ENCODE peak calls at places on chromosomes 6 and 20, in eight cellular contexts. J is upper lobe of right lung, D is uterus, R is type B pancreatic cell, K is AG10803, T is endothelial cell, L is IMR-90, H is ovary. Z is an unnamed sample.

GRCh38 chr20:11320033-11320432 is 597.7 kb upstream of the BTBD3 start:
- DNase-seq in J (no peak), D (no peak), R (no peak), K (no peak), T (no peak), L (no peak), H (no peak), Z (no peak)

GRCh38 chr6:125421853-125422252 is 120.1 kb upstream of the HDDC2 start:
- DNase-seq in J (no peak), D (no peak), R (no peak), K (no peak), T (peak), L (no peak), H (no peak), Z (no peak)

GRCh38 chr20:62832212-62832922 is 15.5 kb downstream of the COL9A3 start:
- DNase-seq in J (no peak), D (no peak), R (no peak), K (no peak), T (no peak), L (no peak), H (peak), Z (no peak)

GRCh38 chr6:108635505-108636226 is 74.9 kb downstream of the FOXO3 start:
- DNase-seq in J (peak), D (no peak), R (no peak), K (no peak), T (no peak), L (no peak), H (no peak), Z (no peak)

GRCh38 chr6:45548657-45549515 is 171.2 kb upstream of the SUPT3H start:
- DNase-seq in J (no peak), D (no peak), R (no peak), K (no peak), T (no peak), L (peak), H (no peak), Z (no peak)

GRCh38 chr6:85670573-85670972 is 27.9 kb upstream of the SYNCRIP start:
- DNase-seq in J (no peak), D (no peak), R (no peak), K (peak), T (no peak), L (peak), H (no peak), Z (no peak)

GRCh38 chr6:18405477-18406293 is 18.5 kb downstream of the RNF144B start:
- DNase-seq in J (no peak), D (no peak), R (no peak), K (peak), T (no peak), L (peak), H (no peak), Z (no peak)

GRCh38 chr20:5128886-5129285 is 2.1 kb downstream of the CDS2 start:
- DNase-seq in J (no peak), D (no peak), R (no peak), K (no peak), T (no peak), L (no peak), H (no peak), Z (no peak)

GRCh38 chr20:1328680-1329330 is at the start of gene SDCBP2:
- DNase-seq in J (peak), D (no peak), R (peak), K (no peak), T (no peak), L (no peak), H (no peak), Z (peak)

GRCh38 chr6:95309545-95309944 is 267.8 kb upstream of the MANEA start:
- DNase-seq in J (no peak), D (no peak), R (no peak), K (no peak), T (no peak), L (no peak), H (no peak), Z (no peak)

GRCh38 chr6:142297996-142298753 is 3.6 kb upstream of the ADGRG6 start:
- DNase-seq in J (no peak), D (no peak), R (no peak), K (peak), T (no peak), L (peak), H (no peak), Z (no peak)

GRCh38 chr20:17806739-17807441 is 107.1 kb downstream of the BANF2 start:
- DNase-seq in J (no peak), D (peak), R (no peak), K (peak), T (no peak), L (peak), H (peak), Z (no peak)

GRCh38 chr20:32999603-33000250 is 4.5 kb downstream of the SUN5 start:
- DNase-seq in J (no peak), D (no peak), R (no peak), K (no peak), T (no peak), L (no peak), H (no peak), Z (no peak)

GRCh38 chr6:90459225-90459758 is 127.6 kb downstream of the MAP3K7 start:
- DNase-seq in J (no peak), D (no peak), R (no peak), K (no peak), T (no peak), L (no peak), H (no peak), Z (no peak)

GRCh38 chr6:27479319-27480182 is 6.6 kb upstream of the ZNF184 start:
- DNase-seq in J (peak), D (peak), R (peak), K (peak), T (peak), L (peak), H (peak), Z (peak)

GRCh38 chr6:159655409-159655988 is 37.5 kb downstream of the SOD2 start:
- DNase-seq in J (no peak), D (no peak), R (no peak), K (no peak), T (no peak), L (no peak), H (no peak), Z (no peak)

GRCh38 chr6:12548526-12548925 is 168.0 kb upstream of the PHACTR1 start:
- DNase-seq in J (no peak), D (no peak), R (no peak), K (peak), T (no peak), L (peak), H (no peak), Z (no peak)

GRCh38 chr6:15783484-15783883 is 120.7 kb upstream of the DTNBP1 start:
- DNase-seq in J (no peak), D (no peak), R (no peak), K (no peak), T (no peak), L (no peak), H (no peak), Z (no peak)

GRCh38 chr6:79100304-79100703 is 22.2 kb upstream of the PHIP start:
- DNase-seq in J (no peak), D (no peak), R (no peak), K (no peak), T (no peak), L (no peak), H (no peak), Z (no peak)

GRCh38 chr20:53423587-53424146 is 170.0 kb downstream of the ZNF217 start:
- DNase-seq in J (no peak), D (no peak), R (no peak), K (no peak), T (no peak), L (no peak), H (no peak), Z (no peak)

GRCh38 chr6:36368921-36369880 is 18.3 kb downstream of the ETV7 start:
- DNase-seq in J (no peak), D (no peak), R (no peak), K (peak), T (no peak), L (peak), H (no peak), Z (no peak)

GRCh38 chr6:90008908-90009501 is 114.7 kb downstream of the GJA10 start:
- DNase-seq in J (no peak), D (no peak), R (no peak), K (peak), T (no peak), L (peak), H (no peak), Z (no peak)

GRCh38 chr6:159067334-159067733 is 22.5 kb upstream of the TAGAP start:
- DNase-seq in J (no peak), D (no peak), R (no peak), K (no peak), T (no peak), L (no peak), H (no peak), Z (no peak)

GRCh38 chr6:35468980-35469710 is 944 bp downstream of the RPL10A start:
- DNase-seq in J (peak), D (no peak), R (no peak), K (no peak), T (no peak), L (no peak), H (no peak), Z (no peak)

GRCh38 chr20:51220293-51220706 is 197.4 kb upstream of the KCNG1 start:
- DNase-seq in J (peak), D (peak), R (no peak), K (no peak), T (peak), L (no peak), H (no peak), Z (no peak)

GRCh38 chr6:97215157-97215769 is 67.8 kb downstream of the MMS22L start:
- DNase-seq in J (no peak), D (no peak), R (no peak), K (peak), T (peak), L (peak), H (no peak), Z (no peak)

DNA sequence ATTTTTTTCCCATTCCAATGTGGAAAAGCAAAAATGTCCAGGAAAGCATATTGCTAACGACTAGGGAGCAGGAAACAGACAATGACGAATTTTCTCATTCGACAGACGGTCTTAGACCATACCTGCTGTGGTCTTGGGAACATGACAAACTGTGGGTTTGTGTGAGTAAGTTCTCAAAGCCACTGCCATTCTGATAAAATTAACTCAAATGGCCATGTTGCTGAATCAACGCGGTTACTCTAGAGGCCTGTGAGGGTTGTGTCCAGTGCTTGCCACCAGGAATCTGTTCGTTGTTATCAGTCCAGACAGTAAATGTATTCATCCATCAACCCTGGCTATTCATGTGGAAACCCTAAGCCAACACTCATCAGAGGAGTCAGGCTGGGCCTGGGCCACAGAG is 124.3 kb downstream of the MYLK4 start:
- DNase-seq in J (no peak), D (no peak), R (no peak), K (no peak), T (no peak), L (peak), H (no peak), Z (no peak)
- TF ChIP-seq CTCF in J (no peak), D (no peak), R (no peak), K (no peak), T (no peak), L (no peak), H (no peak), Z (no peak)

GRCh38 chr20:37756234-37756633 is 62.4 kb downstream of the CTNNBL1 start:
- DNase-seq in J (no peak), D (no peak), R (no peak), K (no peak), T (no peak), L (no peak), H (no peak), Z (no peak)

GRCh38 chr20:37759761-37760209 is 66.0 kb downstream of the CTNNBL1 start:
- DNase-seq in J (no peak), D (no peak), R (no peak), K (no peak), T (no peak), L (no peak), H (no peak), Z (no peak)

GRCh38 chr20:37755665-37756064 is 61.8 kb downstream of the CTNNBL1 start:
- DNase-seq in J (no peak), D (no peak), R (no peak), K (peak), T (no peak), L (no peak), H (no peak), Z (no peak)

GRCh38 chr20:37758332-37758731 is 64.5 kb downstream of the CTNNBL1 start:
- DNase-seq in J (no peak), D (no peak), R (no peak), K (no peak), T (peak), L (no peak), H (no peak), Z (no peak)

GRCh38 chr20:37757550-37757949 is 63.7 kb downstream of the CTNNBL1 start:
- DNase-seq in J (no peak), D (no peak), R (no peak), K (no peak), T (no peak), L (no peak), H (no peak), Z (no peak)
- TF ChIP-seq CTCF in J (no peak), D (no peak), R (peak), K (no peak), T (no peak), L (no peak), H (no peak), Z (no peak)

GRCh38 chr6:165931675-165932074 is 236.0 kb downstream of the TBXT start:
- DNase-seq in J (no peak), D (no peak), R (no peak), K (no peak), T (no peak), L (no peak), H (no peak), Z (no peak)
- TF ChIP-seq CTCF in J (no peak), D (no peak), R (no peak), K (no peak), T (no peak), L (no peak), H (no peak), Z (no peak)

DNA sequence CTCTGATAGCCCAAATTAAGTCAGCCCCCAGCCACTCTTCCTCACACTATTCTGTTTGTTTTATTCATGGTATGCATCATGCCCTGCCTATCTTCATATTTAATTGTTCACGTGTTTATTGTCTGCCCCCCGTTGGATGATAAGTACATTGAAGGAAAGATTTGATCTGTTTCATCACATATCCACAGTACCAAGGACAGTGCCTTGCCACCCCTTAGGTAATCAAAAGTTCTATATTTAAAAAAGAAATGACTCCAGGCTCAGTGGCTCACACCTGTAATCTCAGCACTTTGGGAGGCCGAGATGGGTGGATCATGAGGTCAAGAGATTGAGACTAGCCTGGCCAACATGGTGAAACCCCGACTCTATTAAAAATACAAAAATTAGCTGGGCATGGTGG is 10.2 kb upstream of the RIN2 start:
- DNase-seq in J (no peak), D (no peak), R (no peak), K (no peak), T (no peak), L (no peak), H (no peak), Z (no peak)
- TF ChIP-seq CTCF in J (no peak), D (no peak), R (no peak), K (no peak), T (no peak), L (no peak), H (no peak), Z (no peak)

DNA sequence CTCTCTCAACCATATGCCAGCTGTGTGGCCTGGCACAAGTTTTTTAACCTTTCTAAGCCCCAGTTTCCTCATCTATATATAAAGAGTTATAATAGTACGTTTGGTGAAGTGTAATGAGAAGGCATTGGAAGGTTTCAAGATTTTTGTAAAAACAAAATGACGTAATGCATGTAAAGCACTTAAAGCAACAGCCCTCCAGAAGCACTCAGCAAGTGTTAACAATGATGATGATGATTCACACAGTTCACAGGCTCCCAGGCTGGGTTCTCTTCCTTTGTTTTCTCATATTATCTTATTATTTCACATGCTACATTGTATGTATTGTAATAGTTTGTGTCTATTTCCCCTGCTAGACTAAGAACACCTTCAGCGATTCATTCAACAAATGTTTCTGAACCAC is 6.2 kb downstream of the CEP250 start:
- DNase-seq in J (no peak), D (no peak), R (no peak), K (no peak), T (no peak), L (peak), H (no peak), Z (no peak)
- TF ChIP-seq CTCF in J (no peak), D (no peak), R (no peak), K (no peak), T (no peak), L (no peak), H (no peak), Z (no peak)

DNA sequence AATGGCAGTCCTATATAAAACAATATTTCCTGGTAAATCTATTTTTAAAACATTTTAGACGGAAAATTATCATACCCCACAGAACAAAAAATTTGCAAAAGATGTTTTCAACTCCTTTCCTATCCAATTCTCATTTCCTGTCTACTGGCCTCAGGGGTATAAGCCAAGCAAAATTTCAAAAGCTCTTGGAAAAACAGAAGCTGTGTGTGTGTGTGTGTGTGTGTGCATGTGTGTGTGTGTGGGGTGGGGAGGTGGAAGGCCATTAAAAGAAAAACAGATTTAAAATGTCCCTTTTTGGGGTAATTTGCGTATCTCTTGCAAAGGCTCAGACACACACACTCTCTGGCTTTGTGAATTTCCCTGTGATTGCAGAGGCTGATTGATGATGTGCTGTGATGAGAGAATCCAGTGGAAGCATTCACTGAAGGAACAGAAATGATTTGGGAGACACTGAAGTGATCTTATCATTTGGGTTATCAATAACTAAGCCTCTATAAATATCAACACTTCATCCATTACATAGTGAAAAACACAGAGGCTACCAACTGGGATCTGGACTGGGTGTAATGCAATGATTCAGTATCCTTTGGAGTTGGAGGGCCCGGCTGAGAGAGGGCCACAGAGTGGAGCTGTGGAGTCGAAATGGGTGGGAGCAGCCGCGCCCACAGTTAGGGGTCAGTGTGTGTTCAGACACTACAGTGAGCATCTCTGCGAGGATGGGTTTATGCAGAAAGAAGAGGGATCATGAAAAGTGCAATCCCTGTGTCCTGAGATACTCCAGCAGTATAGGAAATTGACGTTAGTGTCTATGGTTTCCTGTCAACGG is 106.8 kb upstream of the PREP start:
- DNase-seq in J (no peak), D (peak), R (no peak), K (no peak), T (peak), L (peak), H (peak), Z (no peak)
- TF ChIP-seq CTCF in J (no peak), D (no peak), R (peak), K (peak), T (no peak), L (peak), H (no peak), Z (peak)

GRCh38 chr6:41159415-41160082 is 3.4 kb downstream of the TREM2 start:
- DNase-seq in J (no peak), D (no peak), R (no peak), K (no peak), T (no peak), L (peak), H (no peak), Z (peak)

GRCh38 chr6:41162687-41163418 is at the start of gene TREM2:
- DNase-seq in J (peak), D (no peak), R (no peak), K (no peak), T (no peak), L (no peak), H (no peak), Z (peak)

GRCh38 chr6:41160933-41161332 is 2.0 kb downstream of the TREM2 start:
- DNase-seq in J (no peak), D (no peak), R (no peak), K (no peak), T (no peak), L (no peak), H (no peak), Z (peak)

GRCh38 chr6:41161851-41162552 is 914 bp downstream of the TREM2 start:
- DNase-seq in J (no peak), D (no peak), R (no peak), K (no peak), T (no peak), L (no peak), H (no peak), Z (peak)

GRCh38 chr6:41161380-41161779 is 1.5 kb downstream of the TREM2 start:
- DNase-seq in J (no peak), D (no peak), R (no peak), K (no peak), T (no peak), L (no peak), H (no peak), Z (peak)
- TF ChIP-seq CTCF in J (no peak), D (no peak), R (no peak), K (no peak), T (no peak), L (no peak), H (no peak), Z (no peak)

Z was measured in osteocyte.